ENCODE peak calls at places on chromosomes 6 and 20, in four cellular contexts. K, T, B and M are unnamed samples.

GRCh38 chr6:70563540-70563939 is 3.2 kb upstream of the SDHAF4 start:
- DNase-seq in K (no peak), T (no peak), B (no peak), M (no peak)

GRCh38 chr6:154071236-154071635 is 32.2 kb downstream of the OPRM1 start:
- DNase-seq in T (no peak), B (no peak), K (no peak), M (no peak)

GRCh38 chr6:142276256-142276655 is 25.6 kb upstream of the ADGRG6 start:
- DNase-seq in K (no peak), B (no peak), T (no peak), M (no peak)

GRCh38 chr6:166106076-166106686 is 61.5 kb downstream of the TBXT start:
- DNase-seq in B (peak), K (peak), T (peak), M (peak)

GRCh38 chr20:25276533-25277050 is 28.7 kb downstream of the PYGB start:
- DNase-seq in T (no peak), B (no peak), K (no peak), M (no peak)

GRCh38 chr20:38211200-38212097 is 46.4 kb upstream of the TGM2 start:
- DNase-seq in B (no peak), T (no peak), K (no peak), M (no peak)

GRCh38 chr6:89564752-89565427 is 73.7 kb downstream of the LYRM2 start:
- DNase-seq in T (no peak), K (no peak), B (peak), M (no peak)

GRCh38 chr6:107154131-107154906 is 39.0 kb upstream of the BEND3 start:
- DNase-seq in K (no peak), T (no peak), B (peak), M (no peak)

GRCh38 chr6:147782302-147782701 is 273.8 kb downstream of the SAMD5 start:
- DNase-seq in B (no peak), T (no peak), K (peak), M (no peak)

GRCh38 chr20:728022-728944 is 40.0 kb downstream of the SLC52A3 start:
- DNase-seq in B (peak), K (peak), T (peak), M (no peak)

GRCh38 chr6:43442935-43443334 is 12.4 kb downstream of the DLK2 start:
- DNase-seq in K (no peak), B (no peak), T (no peak), M (no peak)

GRCh38 chr6:1027795-1028569 is 283.9 kb upstream of the FOXQ1 start:
- DNase-seq in T (no peak), K (no peak), B (no peak), M (no peak)

GRCh38 chr6:106056738-106057390 is 29.3 kb upstream of the PRDM1 start:
- DNase-seq in B (no peak), T (no peak), K (no peak), M (no peak)

GRCh38 chr6:159301277-159301676 is 132.1 kb downstream of the FNDC1 start:
- DNase-seq in B (no peak), T (no peak), K (no peak), M (no peak)

GRCh38 chr20:4369119-4369797 is 352.5 kb upstream of the PRND start:
- DNase-seq in K (no peak), T (no peak), B (no peak), M (no peak)

GRCh38 chr20:41078329-41078728 is 49.7 kb downstream of the TOP1 start:
- DNase-seq in K (peak), B (peak), T (no peak), M (peak)

GRCh38 chr6:106026748-106027147 is 59.4 kb upstream of the PRDM1 start:
- DNase-seq in K (no peak), T (no peak), B (no peak), M (peak)

GRCh38 chr6:155276638-155277037 is 12.8 kb downstream of the CLDN20 start:
- DNase-seq in T (no peak), K (no peak), B (no peak), M (no peak)

GRCh38 chr6:35260642-35261570 is 1.4 kb downstream of the ZNF76 start:
- DNase-seq in T (no peak), B (no peak), K (no peak), M (no peak)

GRCh38 chr6:115456848-115457247 is 603.8 kb downstream of the FRK start:
- DNase-seq in K (no peak), T (no peak), B (no peak), M (no peak)

GRCh38 chr6:139553916-139554315 is 179.5 kb upstream of the CITED2 start:
- DNase-seq in T (no peak), B (no peak), K (no peak), M (no peak)

GRCh38 chr20:39935921-39936320 is 753.1 kb downstream of the MAFB start:
- DNase-seq in B (no peak), T (no peak), K (no peak), M (no peak)

GRCh38 chr20:57902478-57902877 is 192.7 kb upstream of the PMEPA1 start:
- DNase-seq in T (no peak), K (no peak), B (no peak), M (no peak)

GRCh38 chr20:34713194-34713943 is 9.2 kb downstream of the TP53INP2 start:
- DNase-seq in K (peak), B (peak), T (peak), M (peak)

GRCh38 chr20:60026010-60026409 is 67.8 kb downstream of the CDH26 start:
- DNase-seq in K (no peak), B (no peak), T (no peak), M (no peak)

GRCh38 chr6:127484207-127484858 is 25.1 kb upstream of the KIAA0408 start:
- DNase-seq in B (peak), K (peak), T (no peak), M (peak)

GRCh38 chr20:33827629-33828325 is 16.6 kb downstream of the CHMP4B start:
- DNase-seq in K (no peak), B (no peak), T (no peak), M (no peak)

GRCh38 chr6:78598966-78599365 is 268.4 kb upstream of the IRAK1BP1 start:
- DNase-seq in K (peak), T (no peak), B (no peak), M (no peak)

GRCh38 chr6:108732101-108732870 is 115.9 kb upstream of the ARMC2 start:
- DNase-seq in T (no peak), K (no peak), B (no peak), M (no peak)

GRCh38 chr6:13671742-13672141 is 39.9 kb downstream of the RANBP9 start:
- DNase-seq in B (no peak), T (no peak), K (no peak), M (no peak)

GRCh38 chr20:38747495-38748096 is 664 bp upstream of the ACTR5 start:
- DNase-seq in K (no peak), B (no peak), T (peak), M (no peak)

GRCh38 chr6:70375882-70376281 is 37.4 kb upstream of the FAM135A start:
- DNase-seq in B (peak), T (peak), K (no peak), M (no peak)

GRCh38 chr6:30937265-30937664 is 3.5 kb upstream of the MUCL3 start:
- DNase-seq in K (no peak), T (no peak), B (no peak), M (no peak)

GRCh38 chr6:106525111-106525884 is 104.0 kb downstream of the RTN4IP1 start:
- DNase-seq in T (no peak), B (no peak), K (no peak), M (no peak)

GRCh38 chr20:13149371-13149770 is 71.7 kb upstream of the ISM1 start:
- DNase-seq in T (no peak), K (no peak), B (no peak), M (no peak)

GRCh38 chr6:45531999-45532605 is 154.4 kb upstream of the SUPT3H start:
- DNase-seq in B (no peak), K (no peak), T (no peak), M (no peak)

GRCh38 chr6:53794073-53794719 is 609 bp upstream of the LRRC1 start:
- DNase-seq in B (peak), K (peak), T (no peak), M (peak)

DNA sequence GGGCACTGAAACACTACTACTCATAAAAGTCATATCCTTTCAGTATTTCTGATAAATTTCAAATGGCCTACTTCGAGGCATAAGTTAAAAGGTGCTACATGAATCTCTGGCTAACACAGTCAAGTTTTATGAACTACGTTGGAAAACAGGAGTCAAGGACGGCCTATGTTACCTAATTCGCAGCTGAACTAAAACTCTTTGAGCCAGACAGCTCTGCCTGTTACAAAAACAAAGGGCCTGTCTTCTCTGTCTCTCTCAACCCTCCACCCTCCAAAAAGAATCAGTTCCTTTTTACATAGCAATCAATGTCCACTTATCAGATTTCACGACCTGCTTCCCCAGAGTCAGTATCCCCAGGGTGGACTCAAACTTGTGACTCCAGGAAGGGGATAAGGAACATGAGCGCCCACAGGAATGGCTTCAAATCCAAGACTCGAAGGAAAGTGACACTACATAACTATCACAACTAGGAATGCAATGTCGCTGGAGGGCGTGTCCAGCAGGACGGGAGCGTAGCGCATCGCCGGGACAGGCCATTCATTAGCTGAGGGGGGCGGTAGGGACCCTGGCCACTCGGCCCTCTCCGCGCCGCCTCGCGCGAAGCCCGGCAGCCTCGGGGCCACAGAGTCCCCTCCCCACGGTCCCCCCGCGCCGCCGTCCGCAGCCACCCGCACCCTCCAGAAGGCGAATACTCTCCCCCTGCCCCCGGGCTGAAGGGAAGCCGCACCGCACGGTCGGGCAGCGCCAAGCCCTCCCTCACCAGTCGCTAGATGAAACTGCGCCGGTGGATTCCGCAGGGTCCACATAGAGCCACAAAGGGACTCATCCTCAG is 526 bp downstream of the IBTK start:
- DNase-seq in K (peak), B (peak), T (peak), M (no peak)
- TF ChIP-seq POLR2AphosphoS2 in K (no peak), B (no peak), T (no peak), M (no peak)

GRCh38 chr6:33761922-33762629 is 15.4 kb upstream of the IP6K3 start:
- DNase-seq in B (peak), T (peak), K (peak), M (no peak)
- TF ChIP-seq POLR2AphosphoS2 in B (no peak), T (no peak), K (no peak), M (no peak)

GRCh38 chr6:41538556-41539182 is 7.5 kb upstream of the FOXP4 start:
- DNase-seq in B (no peak), K (no peak), T (peak), M (no peak)
- TF ChIP-seq POLR2AphosphoS2 in B (no peak), K (no peak), T (no peak), M (no peak)

DNA sequence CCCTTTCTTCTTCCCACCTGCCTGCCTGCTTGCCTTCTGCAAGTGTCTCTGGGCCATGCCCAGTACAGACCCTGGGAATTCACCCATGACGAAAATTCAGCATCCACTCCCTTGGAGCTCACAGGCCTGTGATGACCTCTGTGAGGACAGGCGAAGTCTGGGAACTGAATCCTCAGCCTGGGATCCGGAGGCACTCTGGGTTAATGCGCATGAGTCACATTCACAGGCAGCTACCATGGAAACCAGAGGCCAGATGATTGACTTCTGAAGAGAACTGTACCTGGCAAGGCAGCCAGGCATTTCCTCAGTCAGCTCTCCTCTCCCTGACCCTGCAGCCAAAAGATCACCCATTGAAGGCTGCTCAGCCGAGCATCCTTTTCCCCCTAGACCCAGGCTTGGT is 41.0 kb downstream of the SLC9A8 start:
- DNase-seq in B (no peak), T (no peak), K (no peak), M (no peak)
- TF ChIP-seq POLR2AphosphoS2 in B (no peak), T (no peak), K (no peak), M (no peak)

GRCh38 chr6:144898052-144898689 is 613.0 kb downstream of the UTRN start:
- DNase-seq in T (no peak), K (no peak), B (no peak), M (no peak)
- TF ChIP-seq POLR2AphosphoS2 in T (no peak), K (no peak), B (no peak), M (no peak)

GRCh38 chr6:143807103-143807425 is 36.1 kb upstream of the LTV1 start:
- DNase-seq in T (no peak), B (no peak), K (no peak), M (no peak)

GRCh38 chr6:143805832-143806281 is 37.3 kb upstream of the LTV1 start:
- DNase-seq in T (no peak), K (no peak), B (no peak), M (no peak)

GRCh38 chr6:143803769-143804540 is 39.2 kb upstream of the LTV1 start:
- DNase-seq in K (no peak), B (no peak), T (no peak), M (no peak)

GRCh38 chr6:143804835-143805239 is 38.3 kb upstream of the LTV1 start:
- DNase-seq in T (peak), K (no peak), B (no peak), M (no peak)

GRCh38 chr6:143806282-143807102 is 36.6 kb upstream of the LTV1 start:
- DNase-seq in B (no peak), T (peak), K (no peak), M (no peak)
- TF ChIP-seq POLR2AphosphoS2 in B (no peak), T (no peak), K (no peak), M (no peak)

GRCh38 chr6:5285526-5285925 is 24.2 kb downstream of the FARS2 start:
- DNase-seq in K (no peak), B (no peak), T (no peak), M (no peak)

GRCh38 chr6:5280926-5281325 is 19.6 kb downstream of the FARS2 start:
- DNase-seq in K (no peak), T (no peak), B (no peak), M (no peak)

GRCh38 chr6:5285081-5285480 is 23.8 kb downstream of the FARS2 start:
- DNase-seq in B (no peak), K (no peak), T (no peak), M (no peak)

GRCh38 chr6:5279891-5280338 is 18.6 kb downstream of the FARS2 start:
- DNase-seq in B (no peak), K (no peak), T (no peak), M (no peak)

DNA sequence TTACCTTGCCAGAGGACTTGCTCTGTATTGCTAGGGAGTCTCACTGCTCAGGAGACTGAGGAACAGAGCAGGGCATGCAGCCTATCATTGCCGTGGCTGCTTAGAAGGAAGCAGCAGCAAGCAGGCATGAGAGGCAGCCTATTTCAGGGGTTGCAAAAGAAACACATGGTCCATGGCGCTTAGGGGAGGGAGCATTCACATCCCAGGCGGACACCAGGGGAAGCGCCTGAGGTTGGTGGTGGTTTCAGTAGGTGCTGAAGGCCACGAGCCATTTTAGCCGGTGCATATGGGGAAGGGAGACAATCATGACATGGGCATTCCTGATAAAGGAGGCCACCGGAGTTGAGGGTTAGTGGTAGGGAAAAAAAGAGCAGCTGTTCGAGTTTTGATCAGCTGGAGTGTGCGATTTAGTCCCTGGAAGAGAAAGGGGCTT is 20.9 kb downstream of the FARS2 start:
- DNase-seq in T (no peak), B (no peak), K (no peak), M (no peak)
- TF ChIP-seq POLR2AphosphoS2 in T (no peak), B (no peak), K (no peak), M (no peak)

GRCh38 chr6:118685823-118686449 is 34.5 kb upstream of the CEP85L start:
- DNase-seq in B (no peak), K (no peak), T (no peak), M (no peak)
- TF ChIP-seq POLR2AphosphoS2 in B (no peak), K (no peak), T (no peak), M (no peak)